ENCODE peak calls at places on chromosomes 2 and 18, in four cellular contexts. W, N, Z and I are unnamed samples.

GRCh38 chr2:135037831-135038230 is 9.4 kb downstream of the MAP3K19 start:
- DNase-seq in Z (no peak), N (no peak), W (no peak), I (no peak)

GRCh38 chr2:112627060-112628040 is 18.4 kb upstream of the SLC20A1 start:
- DNase-seq in Z (no peak), N (no peak), W (peak), I (peak)

GRCh38 chr18:48974304-48975220 is 23.8 kb upstream of the SMAD7 start:
- DNase-seq in Z (no peak), N (no peak), W (no peak), I (no peak)

GRCh38 chr2:203804070-203804469 is 63.5 kb upstream of the CTLA4 start:
- DNase-seq in W (no peak), Z (no peak), N (no peak), I (no peak)

GRCh38 chr2:27442282-27442980 is at the start of gene KRTCAP3:
- DNase-seq in W (no peak), N (peak), Z (no peak), I (no peak)

GRCh38 chr2:213846856-213847255 is 562.6 kb downstream of the SPAG16 start:
- DNase-seq in Z (no peak), N (no peak), W (no peak), I (no peak)

GRCh38 chr2:156537147-156537546 is 101.0 kb downstream of the GPD2 start:
- DNase-seq in N (no peak), W (no peak), Z (no peak), I (no peak)

GRCh38 chr2:2232167-2232566 is 98.9 kb downstream of the MYT1L start:
- DNase-seq in Z (no peak), N (no peak), W (no peak), I (no peak)

GRCh38 chr2:162184796-162185195 is 32.7 kb upstream of the GCG start:
- DNase-seq in W (no peak), N (no peak), Z (no peak), I (no peak)

GRCh38 chr2:101516833-101517690 is 42.1 kb upstream of the RFX8 start:
- DNase-seq in Z (peak), W (no peak), N (peak), I (peak)

GRCh38 chr2:126657636-126658315 is 1.8 kb downstream of the GYPC start:
- DNase-seq in W (peak), N (peak), Z (no peak), I (peak)

GRCh38 chr18:45222200-45222599 is 393.1 kb upstream of the SLC14A2 start:
- DNase-seq in N (no peak), Z (no peak), W (no peak), I (no peak)

GRCh38 chr2:25982273-25982967 is at the start of gene KIF3C:
- DNase-seq in N (no peak), W (peak), Z (peak), I (no peak)

GRCh38 chr2:144835634-144836351 is 315.9 kb upstream of the ZEB2 start:
- DNase-seq in Z (no peak), N (peak), W (no peak), I (no peak)

GRCh38 chr2:161170917-161171594 is 10.8 kb downstream of the TANK start:
- DNase-seq in W (no peak), Z (peak), N (no peak), I (no peak)

GRCh38 chr18:46001074-46001473 is 33.9 kb upstream of the EPG5 start:
- DNase-seq in W (no peak), N (no peak), Z (no peak), I (no peak)

DNA sequence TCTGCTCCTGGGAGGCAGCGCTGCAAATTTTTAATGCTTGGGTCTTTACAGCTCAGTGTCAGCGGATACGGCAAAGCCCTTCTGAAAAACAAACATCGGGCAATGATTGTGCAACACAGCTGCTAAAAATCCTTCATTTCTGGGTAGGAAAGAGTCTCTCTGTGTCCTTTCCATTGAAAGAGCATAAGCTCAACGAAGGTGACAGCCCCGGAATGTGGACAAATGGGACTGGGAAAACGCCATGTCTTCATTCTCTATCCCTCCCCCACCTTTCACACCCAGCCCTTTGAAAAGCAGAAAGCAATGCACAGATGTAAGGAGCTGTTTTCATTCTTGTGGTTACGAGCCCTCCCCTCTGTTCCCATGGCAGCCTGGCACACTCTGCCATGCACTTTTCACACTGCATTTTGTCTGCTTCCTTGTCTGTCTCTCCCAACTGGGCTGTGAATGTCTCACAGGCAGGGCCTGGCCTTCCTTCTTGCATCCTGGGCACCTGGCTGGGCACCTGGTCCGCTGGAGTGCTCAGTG is 16.1 kb downstream of the TMEM177 start:
- DNase-seq in N (no peak), Z (peak), W (no peak), I (no peak)
- H3K4me3 ChIP-seq in N (no peak), Z (no peak), W (no peak), I (no peak)

GRCh38 chr18:59021500-59021899 is 118.2 kb upstream of the SEC11C start:
- DNase-seq in W (no peak), N (no peak), Z (no peak), I (no peak)

GRCh38 chr18:59022167-59022945 is 117.3 kb upstream of the SEC11C start:
- DNase-seq in N (no peak), Z (no peak), W (no peak), I (no peak)

GRCh38 chr18:59026364-59026763 is 113.3 kb upstream of the SEC11C start:
- DNase-seq in Z (no peak), W (no peak), N (no peak), I (no peak)

GRCh38 chr18:59026831-59027410 is 112.8 kb upstream of the SEC11C start:
- DNase-seq in Z (no peak), W (no peak), N (no peak), I (no peak)

GRCh38 chr18:59024829-59025228 is 114.9 kb upstream of the SEC11C start:
- DNase-seq in W (no peak), N (no peak), Z (no peak), I (no peak)
- TF ChIP-seq TCF7L2 in W (no peak), N (no peak), Z (no peak), I (no peak)

GRCh38 chr2:239253705-239254104 is 147.1 kb downstream of the HDAC4 start:
- DNase-seq in W (no peak), Z (no peak), N (no peak), I (no peak)

GRCh38 chr2:239252433-239253200 is 148.2 kb downstream of the HDAC4 start:
- DNase-seq in N (no peak), W (no peak), Z (no peak), I (no peak)

GRCh38 chr2:239255218-239255617 is 145.6 kb downstream of the HDAC4 start:
- DNase-seq in N (no peak), W (no peak), Z (no peak), I (no peak)

GRCh38 chr2:239251971-239252370 is 148.8 kb downstream of the HDAC4 start:
- DNase-seq in Z (no peak), N (no peak), W (no peak), I (no peak)

GRCh38 chr2:239253264-239253663 is 147.6 kb downstream of the HDAC4 start:
- DNase-seq in W (no peak), N (no peak), Z (no peak), I (no peak)
- H3K4me3 ChIP-seq in W (no peak), N (no peak), Z (no peak), I (no peak)

DNA sequence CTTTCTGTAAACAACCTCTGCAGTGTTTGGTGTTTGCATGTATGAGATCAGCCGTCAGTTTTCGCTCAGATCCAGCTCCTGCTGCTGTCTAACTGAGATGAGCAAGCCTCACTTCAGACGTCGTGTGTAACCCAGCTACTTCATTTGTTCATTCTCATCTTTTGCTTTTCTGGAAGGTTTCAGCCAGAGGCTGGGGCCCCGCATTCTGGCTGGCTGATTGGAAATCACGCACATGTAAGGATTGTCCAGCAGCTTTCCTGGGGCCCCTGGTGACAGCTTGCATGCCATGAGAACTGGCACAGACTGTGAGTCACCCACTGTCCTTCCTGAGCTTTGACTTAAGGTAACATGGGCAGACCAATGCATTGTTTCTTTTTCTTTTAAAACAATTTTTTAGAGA is 49.0 kb downstream of the LDLRAD4 start:
- DNase-seq in Z (no peak), W (no peak), N (no peak), I (no peak)
- TF ChIP-seq TCF7L2 in Z (no peak), W (no peak), N (no peak), I (no peak)

DNA sequence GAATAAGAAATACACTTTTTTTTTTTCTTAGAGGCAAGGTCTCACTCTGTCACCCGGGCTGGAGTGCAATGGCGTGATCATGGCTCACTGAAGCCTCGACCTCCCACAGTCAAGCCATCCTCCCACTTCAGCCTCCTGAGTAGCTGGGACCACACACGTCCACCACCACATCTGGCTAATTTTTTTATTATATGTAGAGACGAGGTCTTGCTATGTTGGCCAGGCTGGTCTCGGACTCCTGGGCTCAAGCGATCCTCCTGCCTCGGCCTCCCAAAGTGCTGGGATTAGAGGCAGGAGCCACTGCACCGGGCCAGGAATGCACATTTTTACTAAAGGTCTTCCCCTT is 2.4 kb downstream of the TGOLN2 start:
- DNase-seq in Z (no peak), W (no peak), N (no peak), I (no peak)
- H3K4me3 ChIP-seq in Z (peak), W (peak), N (no peak), I (peak)

GRCh38 chr2:170530284-170530745 is 184.8 kb upstream of the SP5 start:
- DNase-seq in W (peak), N (no peak), Z (peak), I (no peak)

GRCh38 chr2:170521299-170521698 is 193.8 kb upstream of the SP5 start:
- DNase-seq in W (no peak), N (no peak), Z (no peak), I (no peak)

GRCh38 chr2:170523506-170523905 is 191.6 kb upstream of the SP5 start:
- DNase-seq in N (no peak), W (no peak), Z (peak), I (no peak)

GRCh38 chr2:170524828-170525565 is 190.1 kb upstream of the SP5 start:
- DNase-seq in W (no peak), Z (no peak), N (no peak), I (no peak)

DNA sequence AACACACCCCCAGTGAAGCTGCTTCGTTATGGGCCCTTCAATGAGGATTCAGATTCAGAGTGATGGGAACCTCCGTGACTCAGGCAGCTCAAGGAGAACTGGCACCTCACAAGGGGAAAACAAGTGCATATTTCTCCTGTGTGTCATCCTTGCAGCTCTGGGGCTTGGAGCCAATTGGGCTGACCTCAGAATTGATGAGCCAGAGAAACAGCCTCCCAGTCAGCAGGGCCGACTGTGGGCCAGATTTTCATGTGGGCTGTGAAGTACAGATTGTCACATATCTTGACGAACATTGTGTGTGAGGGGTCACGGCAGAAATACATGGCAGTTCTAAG is 189.6 kb upstream of the SP5 start:
- DNase-seq in N (peak), Z (peak), W (peak), I (peak)
- TF ChIP-seq TCF7L2 in N (no peak), Z (no peak), W (no peak), I (no peak)

DNA sequence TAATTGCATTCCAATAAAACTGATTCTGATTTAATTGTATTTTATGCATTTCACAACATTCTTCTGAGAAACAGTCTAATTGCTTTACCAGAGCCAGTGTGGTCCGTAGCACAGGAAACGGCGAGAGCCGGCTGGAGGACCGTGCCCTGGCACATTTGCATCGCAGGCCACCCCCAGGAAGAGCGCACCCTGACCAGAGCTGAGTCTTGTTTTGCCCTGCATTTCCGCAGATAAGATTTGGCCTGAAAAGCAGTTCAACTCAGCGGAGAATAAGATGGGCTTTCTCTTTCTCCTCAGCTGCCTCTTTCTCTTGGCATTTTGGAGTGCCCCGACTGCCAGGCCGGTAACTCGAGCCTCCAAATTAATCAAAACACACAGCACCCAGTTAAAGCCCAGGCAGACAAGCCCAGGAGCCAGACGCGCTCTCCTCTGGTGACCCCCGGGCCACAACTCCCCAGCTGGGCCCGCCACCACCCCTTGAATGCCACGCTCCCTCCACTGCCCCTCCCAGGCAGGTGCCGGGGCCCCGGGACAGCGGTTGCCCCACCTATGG is 484 bp downstream of the COL4A4 start:
- DNase-seq in N (no peak), Z (no peak), W (no peak), I (no peak)
- H3K4me3 ChIP-seq in N (peak), Z (peak), W (no peak), I (peak)

GRCh38 chr2:30255026-30255425 is 23.7 kb downstream of the LBH start:
- DNase-seq in Z (no peak), W (no peak), N (no peak), I (no peak)

GRCh38 chr2:30250421-30250820 is 19.1 kb downstream of the LBH start:
- DNase-seq in W (no peak), N (no peak), Z (no peak), I (no peak)

GRCh38 chr2:30253873-30254691 is 22.7 kb downstream of the LBH start:
- DNase-seq in Z (no peak), W (peak), N (no peak), I (no peak)

GRCh38 chr2:30254692-30255015 is 23.3 kb downstream of the LBH start:
- DNase-seq in Z (no peak), N (no peak), W (no peak), I (no peak)

DNA sequence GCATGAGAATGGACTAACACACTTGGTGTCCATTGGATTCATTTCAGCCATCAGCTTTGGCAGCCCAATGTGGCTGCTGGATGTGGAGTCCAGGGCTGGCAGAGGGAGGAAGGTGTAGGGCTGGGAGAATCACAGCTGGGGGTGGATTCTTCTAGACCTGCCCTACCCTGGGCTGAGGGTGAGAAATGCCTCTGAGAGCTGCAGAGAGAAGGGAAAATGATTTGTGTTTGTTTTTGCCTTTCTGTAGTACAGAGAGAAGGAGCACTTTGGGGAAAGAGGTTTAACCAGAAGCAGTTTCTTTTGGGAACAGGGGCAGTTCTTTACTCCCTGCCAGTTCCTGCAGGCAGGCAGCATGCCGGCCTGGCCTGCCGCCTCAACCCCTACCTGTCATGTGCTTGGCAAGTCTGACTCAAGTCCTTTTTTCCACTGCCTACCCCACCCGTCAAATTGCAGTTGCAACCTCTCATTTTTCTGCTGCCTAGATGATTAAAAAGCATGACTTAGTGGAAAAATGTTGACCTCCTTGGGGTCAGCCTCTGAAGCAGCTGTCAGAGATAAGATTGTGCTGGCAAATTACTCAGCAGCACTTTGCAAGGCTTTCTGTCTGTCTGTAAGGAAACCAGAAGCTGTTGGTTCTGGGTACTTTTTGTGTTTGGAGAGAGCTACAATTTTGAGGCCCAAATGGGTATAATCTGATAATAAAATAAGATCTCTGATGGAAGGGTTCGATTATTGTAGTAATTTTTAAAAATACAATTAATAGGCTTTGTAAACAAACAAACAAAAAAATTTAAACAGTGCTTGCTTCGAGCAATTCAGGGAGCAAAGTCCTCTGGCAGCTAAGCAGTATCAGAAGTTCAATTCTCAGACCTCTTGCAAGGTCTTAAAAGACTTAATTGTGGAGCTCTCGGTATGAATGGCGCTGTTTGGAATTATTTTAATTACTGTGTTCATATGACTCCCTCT is 21.7 kb downstream of the LBH start:
- DNase-seq in N (no peak), W (peak), Z (no peak), I (no peak)
- TF ChIP-seq TCF7L2 in N (no peak), W (peak), Z (no peak), I (no peak)

GRCh38 chr2:178528647-178529046 is 48.4 kb downstream of the PLEKHA3 start:
- DNase-seq in N (no peak), W (no peak), Z (no peak), I (no peak)
- H3K4me3 ChIP-seq in N (no peak), W (no peak), Z (no peak), I (no peak)